ENCODE peak calls at places on chromosomes 12 and 14, in ten cellular contexts. One of them, this sample, is unnamed. For H3K36me3 and H3K4me1, the result is how much of the 10 kb centered on the place peaks cover.

GRCh38 chr14:94028450-94028826 is 2.3 kb downstream of the OTUB2 start:
- DNase-seq in A673: peak
- DNase-seq in astrocyte: peak
- DNase-seq in body of pancreas: no peak
- DNase-seq in psoas muscle: peak
- DNase-seq in Caco-2: no peak
- DNase-seq in left ventricle myocardium inferior: no peak
- DNase-seq in heart right ventricle: no peak
- DNase-seq in kidney: no peak
- DNase-seq in thyroid gland: no peak
- DNase-seq in this sample: no peak

GRCh38 chr14:50319293-50319692 is 7.2 kb downstream of the DMAC2L start:
- DNase-seq in A673: no peak
- DNase-seq in astrocyte: no peak
- DNase-seq in body of pancreas: no peak
- DNase-seq in psoas muscle: no peak
- DNase-seq in Caco-2: no peak
- DNase-seq in left ventricle myocardium inferior: no peak
- DNase-seq in heart right ventricle: no peak
- DNase-seq in kidney: no peak
- DNase-seq in thyroid gland: no peak
- DNase-seq in this sample: no peak

GRCh38 chr12:49920241-49920914 is 16.7 kb upstream of the FAIM2 start:
- DNase-seq in A673: no peak
- DNase-seq in astrocyte: peak
- DNase-seq in body of pancreas: peak
- DNase-seq in psoas muscle: no peak
- DNase-seq in Caco-2: no peak
- DNase-seq in left ventricle myocardium inferior: no peak
- DNase-seq in heart right ventricle: no peak
- DNase-seq in kidney: no peak
- DNase-seq in thyroid gland: no peak
- DNase-seq in this sample: no peak

GRCh38 chr12:92242917-92243316 is 97.3 kb upstream of the BTG1 start:
- DNase-seq in A673: peak
- DNase-seq in astrocyte: no peak
- DNase-seq in body of pancreas: no peak
- DNase-seq in psoas muscle: no peak
- DNase-seq in Caco-2: no peak
- DNase-seq in left ventricle myocardium inferior: no peak
- DNase-seq in heart right ventricle: no peak
- DNase-seq in kidney: no peak
- DNase-seq in thyroid gland: no peak
- DNase-seq in this sample: no peak

GRCh38 chr14:22370084-22370847 is 218.8 kb downstream of the DAD1 start:
- DNase-seq in A673: no peak
- DNase-seq in astrocyte: peak
- DNase-seq in body of pancreas: peak
- DNase-seq in psoas muscle: no peak
- DNase-seq in Caco-2: no peak
- DNase-seq in left ventricle myocardium inferior: peak
- DNase-seq in heart right ventricle: no peak
- DNase-seq in kidney: no peak
- DNase-seq in thyroid gland: peak
- DNase-seq in this sample: no peak

GRCh38 chr12:18462437-18462836 is 201.1 kb downstream of the PIK3C2G start:
- DNase-seq in A673: no peak
- DNase-seq in astrocyte: peak
- DNase-seq in body of pancreas: no peak
- DNase-seq in psoas muscle: no peak
- DNase-seq in Caco-2: no peak
- DNase-seq in left ventricle myocardium inferior: no peak
- DNase-seq in heart right ventricle: no peak
- DNase-seq in kidney: no peak
- DNase-seq in thyroid gland: peak
- DNase-seq in this sample: no peak

GRCh38 chr12:117294206-117294605 is 67.2 kb downstream of the NOS1 start:
- DNase-seq in A673: peak
- DNase-seq in astrocyte: no peak
- DNase-seq in body of pancreas: no peak
- DNase-seq in psoas muscle: no peak
- DNase-seq in Caco-2: no peak
- DNase-seq in left ventricle myocardium inferior: no peak
- DNase-seq in heart right ventricle: no peak
- DNase-seq in kidney: no peak
- DNase-seq in thyroid gland: no peak
- DNase-seq in this sample: no peak

GRCh38 chr14:78758333-78758732 is 588.2 kb downstream of the NRXN3 start:
- DNase-seq in A673: peak
- DNase-seq in astrocyte: peak
- DNase-seq in body of pancreas: no peak
- DNase-seq in psoas muscle: no peak
- DNase-seq in Caco-2: peak
- DNase-seq in left ventricle myocardium inferior: no peak
- DNase-seq in heart right ventricle: no peak
- DNase-seq in kidney: no peak
- DNase-seq in thyroid gland: peak
- DNase-seq in this sample: peak

GRCh38 chr12:105365231-105365630 is 34.7 kb downstream of the C12orf75 start:
- DNase-seq in A673: no peak
- DNase-seq in astrocyte: no peak
- DNase-seq in body of pancreas: no peak
- DNase-seq in psoas muscle: peak
- DNase-seq in Caco-2: no peak
- DNase-seq in left ventricle myocardium inferior: no peak
- DNase-seq in heart right ventricle: no peak
- DNase-seq in kidney: no peak
- DNase-seq in thyroid gland: no peak
- DNase-seq in this sample: no peak
- H3K36me3 ChIP-seq in A673: under half
- H3K36me3 ChIP-seq in astrocyte: under half
- H3K36me3 ChIP-seq in body of pancreas: under half
- H3K36me3 ChIP-seq in psoas muscle: under half
- H3K36me3 ChIP-seq in Caco-2: under half
- H3K36me3 ChIP-seq in left ventricle myocardium inferior: under half
- H3K36me3 ChIP-seq in heart right ventricle: under half
- H3K36me3 ChIP-seq in kidney: under half
- H3K36me3 ChIP-seq in thyroid gland: under half
- H3K36me3 ChIP-seq in this sample: under half

GRCh38 chr14:54647378-54647777 is 80.5 kb downstream of the SAMD4A start:
- DNase-seq in A673: no peak
- DNase-seq in astrocyte: no peak
- DNase-seq in body of pancreas: no peak
- DNase-seq in psoas muscle: no peak
- DNase-seq in Caco-2: no peak
- DNase-seq in left ventricle myocardium inferior: no peak
- DNase-seq in heart right ventricle: no peak
- DNase-seq in kidney: no peak
- DNase-seq in thyroid gland: no peak
- DNase-seq in this sample: no peak
- H3K4me1 ChIP-seq in A673: under half
- H3K4me1 ChIP-seq in astrocyte: half or more
- H3K4me1 ChIP-seq in body of pancreas: under half
- H3K4me1 ChIP-seq in psoas muscle: half or more
- H3K4me1 ChIP-seq in Caco-2: half or more
- H3K4me1 ChIP-seq in left ventricle myocardium inferior: half or more
- H3K4me1 ChIP-seq in heart right ventricle: half or more
- H3K4me1 ChIP-seq in kidney: under half
- H3K4me1 ChIP-seq in thyroid gland: under half
- H3K4me1 ChIP-seq in this sample: under half

GRCh38 chr14:90759370-90760054 is 56.7 kb downstream of the TTC7B start:
- DNase-seq in A673: peak
- DNase-seq in astrocyte: no peak
- DNase-seq in body of pancreas: no peak
- DNase-seq in psoas muscle: no peak
- DNase-seq in Caco-2: no peak
- DNase-seq in left ventricle myocardium inferior: no peak
- DNase-seq in heart right ventricle: no peak
- DNase-seq in kidney: no peak
- DNase-seq in thyroid gland: no peak
- DNase-seq in this sample: no peak

GRCh38 chr14:90760055-90760444 is 56.2 kb downstream of the TTC7B start:
- DNase-seq in A673: no peak
- DNase-seq in astrocyte: no peak
- DNase-seq in body of pancreas: no peak
- DNase-seq in psoas muscle: no peak
- DNase-seq in Caco-2: no peak
- DNase-seq in left ventricle myocardium inferior: no peak
- DNase-seq in heart right ventricle: no peak
- DNase-seq in kidney: no peak
- DNase-seq in thyroid gland: no peak
- DNase-seq in this sample: no peak

GRCh38 chr14:90758028-90758889 is 58.0 kb downstream of the TTC7B start:
- DNase-seq in A673: peak
- DNase-seq in astrocyte: peak
- DNase-seq in body of pancreas: peak
- DNase-seq in psoas muscle: peak
- DNase-seq in Caco-2: peak
- DNase-seq in left ventricle myocardium inferior: peak
- DNase-seq in heart right ventricle: peak
- DNase-seq in kidney: peak
- DNase-seq in thyroid gland: peak
- DNase-seq in this sample: peak

GRCh38 chr14:90757452-90757851 is 58.8 kb downstream of the TTC7B start:
- DNase-seq in A673: no peak
- DNase-seq in astrocyte: no peak
- DNase-seq in body of pancreas: no peak
- DNase-seq in psoas muscle: peak
- DNase-seq in Caco-2: no peak
- DNase-seq in left ventricle myocardium inferior: no peak
- DNase-seq in heart right ventricle: no peak
- DNase-seq in kidney: no peak
- DNase-seq in thyroid gland: no peak
- DNase-seq in this sample: no peak

DNA sequence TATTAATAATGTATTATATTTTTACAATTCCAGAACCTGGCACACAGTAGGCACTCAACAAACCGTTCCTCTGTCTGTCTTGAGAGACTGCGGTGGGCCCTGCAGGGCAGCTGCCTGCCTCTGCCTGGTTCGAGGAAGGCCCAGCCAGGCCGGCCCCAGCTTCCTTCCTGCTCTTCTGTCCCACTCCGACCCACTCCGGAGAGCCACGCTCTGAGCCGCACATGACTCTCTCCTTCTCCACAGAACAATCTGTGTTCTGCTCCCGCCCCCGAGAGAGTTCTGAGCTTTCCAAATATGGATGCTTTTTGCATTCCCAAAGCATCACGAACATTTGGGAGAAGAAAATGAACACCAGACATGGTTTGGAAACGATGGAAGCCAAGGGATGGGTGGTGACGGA is 57.3 kb downstream of the TTC7B start:
- DNase-seq in A673: peak
- DNase-seq in astrocyte: no peak
- DNase-seq in body of pancreas: peak
- DNase-seq in psoas muscle: peak
- DNase-seq in Caco-2: peak
- DNase-seq in left ventricle myocardium inferior: peak
- DNase-seq in heart right ventricle: peak
- DNase-seq in kidney: peak
- DNase-seq in thyroid gland: peak
- DNase-seq in this sample: peak
- TF ChIP-seq CTCF in A673: no peak
- TF ChIP-seq CTCF in astrocyte: no peak
- TF ChIP-seq CTCF in body of pancreas: no peak
- TF ChIP-seq CTCF in psoas muscle: no peak
- TF ChIP-seq CTCF in Caco-2: no peak
- TF ChIP-seq CTCF in left ventricle myocardium inferior: no peak
- TF ChIP-seq CTCF in heart right ventricle: no peak
- TF ChIP-seq CTCF in kidney: no peak
- TF ChIP-seq CTCF in thyroid gland: no peak
- TF ChIP-seq CTCF in this sample: no peak

GRCh38 chr12:121829250-121829918 is 25.6 kb downstream of the SETD1B start:
- DNase-seq in A673: no peak
- DNase-seq in astrocyte: no peak
- DNase-seq in body of pancreas: no peak
- DNase-seq in psoas muscle: no peak
- DNase-seq in Caco-2: no peak
- DNase-seq in left ventricle myocardium inferior: no peak
- DNase-seq in heart right ventricle: no peak
- DNase-seq in kidney: no peak
- DNase-seq in thyroid gland: no peak
- DNase-seq in this sample: no peak
- H3K36me3 ChIP-seq in A673: under half
- H3K36me3 ChIP-seq in astrocyte: under half
- H3K36me3 ChIP-seq in body of pancreas: under half
- H3K36me3 ChIP-seq in psoas muscle: under half
- H3K36me3 ChIP-seq in Caco-2: under half
- H3K36me3 ChIP-seq in left ventricle myocardium inferior: half or more
- H3K36me3 ChIP-seq in heart right ventricle: half or more
- H3K36me3 ChIP-seq in kidney: under half
- H3K36me3 ChIP-seq in thyroid gland: under half
- H3K36me3 ChIP-seq in this sample: under half

GRCh38 chr12:99600388-99600787 is 47.2 kb upstream of the GARIN6 start:
- DNase-seq in A673: no peak
- DNase-seq in astrocyte: no peak
- DNase-seq in body of pancreas: no peak
- DNase-seq in psoas muscle: no peak
- DNase-seq in Caco-2: no peak
- DNase-seq in left ventricle myocardium inferior: no peak
- DNase-seq in heart right ventricle: no peak
- DNase-seq in kidney: no peak
- DNase-seq in thyroid gland: no peak
- DNase-seq in this sample: no peak
- H3K4me1 ChIP-seq in A673: under half
- H3K4me1 ChIP-seq in astrocyte: under half
- H3K4me1 ChIP-seq in body of pancreas: under half
- H3K4me1 ChIP-seq in psoas muscle: under half
- H3K4me1 ChIP-seq in Caco-2: under half
- H3K4me1 ChIP-seq in left ventricle myocardium inferior: under half
- H3K4me1 ChIP-seq in heart right ventricle: under half
- H3K4me1 ChIP-seq in kidney: under half
- H3K4me1 ChIP-seq in thyroid gland: under half
- H3K4me1 ChIP-seq in this sample: under half

GRCh38 chr12:110932048-110932447 is 11.7 kb upstream of the MYL2 start:
- DNase-seq in A673: peak
- DNase-seq in astrocyte: no peak
- DNase-seq in body of pancreas: no peak
- DNase-seq in psoas muscle: no peak
- DNase-seq in Caco-2: no peak
- DNase-seq in left ventricle myocardium inferior: no peak
- DNase-seq in heart right ventricle: no peak
- DNase-seq in kidney: no peak
- DNase-seq in thyroid gland: no peak
- DNase-seq in this sample: peak
- TF ChIP-seq CTCF in A673: peak
- TF ChIP-seq CTCF in astrocyte: peak
- TF ChIP-seq CTCF in body of pancreas: no peak
- TF ChIP-seq CTCF in psoas muscle: no peak
- TF ChIP-seq CTCF in Caco-2: no peak
- TF ChIP-seq CTCF in left ventricle myocardium inferior: peak
- TF ChIP-seq CTCF in heart right ventricle: peak
- TF ChIP-seq CTCF in kidney: no peak
- TF ChIP-seq CTCF in thyroid gland: no peak
- TF ChIP-seq CTCF in this sample: peak

This sample was measured in testis.